ENCODE peak calls at places on chromosomes 2 and 18, in four cellular contexts. One of them, this sample, is unnamed.

GRCh38 chr2:172461591-172462392 is 34.4 kb downstream of the ITGA6 start:
- DNase-seq in IMR-90: peak
- DNase-seq in H9: peak
- DNase-seq in mesendoderm: peak
- DNase-seq in this sample: peak

GRCh38 chr2:186544255-186544675 is 45.6 kb upstream of the ITGAV start:
- DNase-seq in IMR-90: peak
- DNase-seq in H9: no peak
- DNase-seq in mesendoderm: peak
- DNase-seq in this sample: no peak

GRCh38 chr2:8248623-8248957 is 433.3 kb upstream of the ID2 start:
- DNase-seq in IMR-90: peak
- DNase-seq in H9: no peak
- DNase-seq in mesendoderm: no peak
- DNase-seq in this sample: no peak

GRCh38 chr18:26981373-26982082 is 116.0 kb upstream of the AQP4 start:
- DNase-seq in IMR-90: no peak
- DNase-seq in H9: no peak
- DNase-seq in mesendoderm: no peak
- DNase-seq in this sample: no peak

GRCh38 chr18:22282311-22283235 is 113.2 kb downstream of the GATA6 start:
- DNase-seq in IMR-90: peak
- DNase-seq in H9: peak
- DNase-seq in mesendoderm: peak
- DNase-seq in this sample: no peak

GRCh38 chr2:39466311-39466710 is 29.2 kb upstream of the MAP4K3 start:
- DNase-seq in IMR-90: no peak
- DNase-seq in H9: no peak
- DNase-seq in mesendoderm: no peak
- DNase-seq in this sample: no peak

GRCh38 chr2:183089192-183089851 is 10.8 kb downstream of the DUSP19 start:
- DNase-seq in IMR-90: no peak
- DNase-seq in H9: no peak
- DNase-seq in mesendoderm: no peak
- DNase-seq in this sample: no peak

GRCh38 chr2:95109260-95109659 is 12.3 kb downstream of the MRPS5 start:
- DNase-seq in IMR-90: no peak
- DNase-seq in H9: no peak
- DNase-seq in mesendoderm: no peak
- DNase-seq in this sample: no peak

GRCh38 chr2:65654496-65654895 is 222.1 kb upstream of the SPRED2 start:
- DNase-seq in IMR-90: no peak
- DNase-seq in H9: no peak
- DNase-seq in mesendoderm: no peak
- DNase-seq in this sample: no peak

GRCh38 chr2:100240386-100240785 is 81.9 kb downstream of the LONRF2 start:
- DNase-seq in IMR-90: no peak
- DNase-seq in H9: no peak
- DNase-seq in mesendoderm: no peak
- DNase-seq in this sample: no peak

GRCh38 chr2:152525277-152525838 is 190.4 kb downstream of the FMNL2 start:
- DNase-seq in IMR-90: peak
- DNase-seq in H9: no peak
- DNase-seq in mesendoderm: no peak
- DNase-seq in this sample: no peak

GRCh38 chr2:215015421-215015820 is 123.0 kb downstream of the ABCA12 start:
- DNase-seq in IMR-90: no peak
- DNase-seq in H9: no peak
- DNase-seq in mesendoderm: no peak
- DNase-seq in this sample: no peak

GRCh38 chr18:45253973-45254372 is 361.3 kb upstream of the SLC14A2 start:
- DNase-seq in IMR-90: no peak
- DNase-seq in H9: no peak
- DNase-seq in mesendoderm: no peak
- DNase-seq in this sample: no peak

GRCh38 chr18:55402731-55403405 is 185.1 kb downstream of the TCF4 start:
- DNase-seq in IMR-90: no peak
- DNase-seq in H9: no peak
- DNase-seq in mesendoderm: no peak
- DNase-seq in this sample: no peak

GRCh38 chr2:69945900-69946299 is 15.5 kb downstream of the ASPRV1 start:
- DNase-seq in IMR-90: no peak
- DNase-seq in H9: no peak
- DNase-seq in mesendoderm: no peak
- DNase-seq in this sample: no peak

GRCh38 chr2:63701406-63701805 is 112.6 kb downstream of the MDH1 start:
- DNase-seq in IMR-90: no peak
- DNase-seq in H9: no peak
- DNase-seq in mesendoderm: no peak
- DNase-seq in this sample: no peak
- H3K56ac ChIP-seq in IMR-90: no peak
- H3K56ac ChIP-seq in H9: no peak
- H3K56ac ChIP-seq in mesendoderm: no peak
- H3K56ac ChIP-seq in this sample: no peak

DNA sequence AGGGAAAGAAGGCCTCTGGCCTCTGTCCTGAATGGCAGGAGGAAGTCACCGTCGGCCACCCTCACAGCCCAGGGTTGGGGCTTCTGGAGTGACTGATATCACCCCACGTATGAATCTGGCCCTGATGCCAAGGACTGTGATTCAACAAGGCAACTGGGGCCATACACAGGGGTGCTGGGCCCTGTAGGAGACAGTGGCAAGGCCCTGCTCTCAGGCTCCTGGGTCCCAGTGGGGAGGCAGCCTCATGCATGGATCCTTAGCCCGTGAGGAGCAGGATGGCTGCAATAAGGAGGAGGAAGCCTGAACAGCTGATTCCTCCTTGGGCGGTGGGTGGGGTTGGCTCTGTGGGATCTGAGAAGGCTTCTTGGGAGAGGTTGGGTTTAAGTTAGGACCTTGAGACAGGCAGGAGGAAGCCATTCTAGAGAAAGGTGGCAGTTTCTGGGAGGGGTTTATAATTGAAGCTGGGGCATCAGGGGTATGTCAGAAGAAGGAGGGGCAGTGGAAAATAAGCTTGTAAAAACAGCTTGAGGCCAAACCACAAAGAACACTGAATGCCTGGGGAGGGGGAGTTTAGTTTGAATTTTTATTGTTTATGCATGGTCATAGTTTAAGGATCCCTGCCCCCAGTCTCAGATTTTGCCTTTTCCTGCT is 42.8 kb upstream of the LAPTM4A start:
- DNase-seq in IMR-90: no peak
- DNase-seq in H9: no peak
- DNase-seq in mesendoderm: no peak
- DNase-seq in this sample: no peak
- H3K56ac ChIP-seq in IMR-90: peak
- H3K56ac ChIP-seq in H9: no peak
- H3K56ac ChIP-seq in mesendoderm: peak
- H3K56ac ChIP-seq in this sample: no peak

DNA sequence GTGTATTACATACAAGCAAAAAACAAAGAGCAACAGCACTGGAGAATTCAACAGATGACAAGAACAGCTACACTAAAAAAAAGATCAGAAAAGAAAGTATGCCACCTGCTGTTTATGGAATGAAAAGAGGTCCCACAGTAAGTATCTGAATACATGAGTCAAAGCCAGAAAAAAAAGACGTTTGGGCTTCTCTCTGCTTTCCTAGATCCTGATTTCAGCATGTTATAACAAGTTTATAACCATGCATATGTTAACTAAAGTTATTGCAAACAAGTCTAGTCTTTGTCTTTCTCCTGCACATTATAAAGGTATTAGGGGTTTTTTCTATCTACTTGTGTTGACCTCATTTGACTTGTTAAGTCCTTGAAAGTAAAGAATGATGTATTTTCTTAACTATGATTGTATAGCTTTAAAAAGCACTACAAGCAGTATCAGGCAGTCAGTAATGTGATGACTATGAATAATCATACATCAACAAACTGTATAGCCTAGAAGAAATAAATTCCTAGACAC is 108.5 kb upstream of the COL5A2 start:
- DNase-seq in IMR-90: peak
- DNase-seq in H9: no peak
- DNase-seq in mesendoderm: peak
- DNase-seq in this sample: no peak
- H3K56ac ChIP-seq in IMR-90: peak
- H3K56ac ChIP-seq in H9: no peak
- H3K56ac ChIP-seq in mesendoderm: no peak
- H3K56ac ChIP-seq in this sample: no peak

DNA sequence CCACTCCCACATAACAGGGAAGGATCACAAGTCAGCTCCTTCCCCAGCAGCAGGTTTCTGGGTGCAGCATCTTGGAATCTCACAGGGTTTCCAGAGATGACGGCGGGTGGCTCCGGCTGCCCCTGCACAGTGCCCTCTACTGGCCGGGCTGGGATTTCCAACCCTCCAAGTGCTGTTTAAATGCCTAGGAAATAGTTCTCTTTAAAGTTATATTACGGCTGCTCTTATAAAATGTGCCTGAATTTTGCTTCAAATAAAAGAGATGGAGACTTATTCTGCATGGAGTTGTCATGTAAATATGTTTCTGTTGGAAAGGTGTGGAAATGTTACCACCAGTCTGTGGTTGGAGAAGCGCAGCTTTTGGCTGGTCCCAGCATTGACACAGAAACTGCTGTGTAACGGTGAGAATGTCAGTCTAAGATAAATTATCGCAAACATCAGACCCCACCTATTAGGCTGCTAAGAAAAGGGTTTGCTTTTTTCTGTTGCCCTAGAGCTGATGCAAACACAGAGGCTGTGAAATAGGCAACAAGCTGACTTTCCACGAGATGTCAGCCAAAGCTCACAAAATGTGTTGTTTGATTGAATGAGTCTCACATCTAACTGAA is 3.3 kb upstream of the HJURP start:
- DNase-seq in IMR-90: no peak
- DNase-seq in H9: peak
- DNase-seq in mesendoderm: peak
- DNase-seq in this sample: peak
- H3K56ac ChIP-seq in IMR-90: no peak
- H3K56ac ChIP-seq in H9: no peak
- H3K56ac ChIP-seq in mesendoderm: no peak
- H3K56ac ChIP-seq in this sample: no peak

GRCh38 chr2:209685340-209685739 is 86.3 kb upstream of the UNC80 start:
- DNase-seq in IMR-90: no peak
- DNase-seq in H9: no peak
- DNase-seq in mesendoderm: no peak
- DNase-seq in this sample: no peak

GRCh38 chr2:209685963-209686362 is 85.7 kb upstream of the UNC80 start:
- DNase-seq in IMR-90: no peak
- DNase-seq in H9: no peak
- DNase-seq in mesendoderm: no peak
- DNase-seq in this sample: no peak

GRCh38 chr2:209682646-209683045 is 89.0 kb upstream of the UNC80 start:
- DNase-seq in IMR-90: no peak
- DNase-seq in H9: no peak
- DNase-seq in mesendoderm: no peak
- DNase-seq in this sample: no peak

GRCh38 chr2:209680596-209680995 is 91.0 kb upstream of the UNC80 start:
- DNase-seq in IMR-90: no peak
- DNase-seq in H9: no peak
- DNase-seq in mesendoderm: no peak
- DNase-seq in this sample: no peak

DNA sequence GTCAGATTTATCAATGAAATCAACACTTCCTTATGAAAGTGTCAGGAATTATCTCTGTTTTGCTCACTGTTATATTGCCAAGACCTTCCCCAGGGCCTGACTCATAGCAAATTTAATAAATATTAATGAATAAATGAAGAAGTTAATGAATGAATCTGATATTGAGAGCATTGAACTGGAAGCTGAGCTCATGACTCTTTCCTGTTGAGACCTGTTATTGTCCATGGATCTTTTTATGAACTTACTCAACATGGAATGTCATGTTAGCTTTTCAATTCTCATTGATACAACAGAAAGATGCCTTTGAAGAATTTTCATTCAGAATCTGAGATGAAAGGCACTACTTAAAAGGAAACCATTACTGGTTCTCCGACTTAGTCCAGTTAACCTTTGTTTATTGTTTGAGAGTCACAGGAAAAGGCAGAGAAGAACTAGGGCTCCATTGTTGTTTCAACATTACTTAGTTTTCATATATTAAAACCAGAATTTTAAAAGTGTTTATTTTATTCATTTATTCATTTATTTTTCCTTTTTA is 90.4 kb upstream of the UNC80 start:
- DNase-seq in IMR-90: no peak
- DNase-seq in H9: no peak
- DNase-seq in mesendoderm: no peak
- DNase-seq in this sample: no peak
- H3K56ac ChIP-seq in IMR-90: no peak
- H3K56ac ChIP-seq in H9: no peak
- H3K56ac ChIP-seq in mesendoderm: no peak
- H3K56ac ChIP-seq in this sample: no peak

GRCh38 chr2:201964631-201965206 is 68.9 kb upstream of the FZD7 start:
- DNase-seq in IMR-90: no peak
- DNase-seq in H9: no peak
- DNase-seq in mesendoderm: no peak
- DNase-seq in this sample: no peak

GRCh38 chr2:201968045-201968444 is 65.6 kb upstream of the FZD7 start:
- DNase-seq in IMR-90: no peak
- DNase-seq in H9: no peak
- DNase-seq in mesendoderm: no peak
- DNase-seq in this sample: no peak

GRCh38 chr2:201966691-201967388 is 66.8 kb upstream of the FZD7 start:
- DNase-seq in IMR-90: no peak
- DNase-seq in H9: no peak
- DNase-seq in mesendoderm: no peak
- DNase-seq in this sample: no peak

GRCh38 chr2:201964011-201964410 is 69.6 kb upstream of the FZD7 start:
- DNase-seq in IMR-90: no peak
- DNase-seq in H9: no peak
- DNase-seq in mesendoderm: no peak
- DNase-seq in this sample: no peak

GRCh38 chr2:201965550-201965949 is 68.1 kb upstream of the FZD7 start:
- DNase-seq in IMR-90: no peak
- DNase-seq in H9: no peak
- DNase-seq in mesendoderm: no peak
- DNase-seq in this sample: no peak
- H3K56ac ChIP-seq in IMR-90: no peak
- H3K56ac ChIP-seq in H9: no peak
- H3K56ac ChIP-seq in mesendoderm: no peak
- H3K56ac ChIP-seq in this sample: no peak

DNA sequence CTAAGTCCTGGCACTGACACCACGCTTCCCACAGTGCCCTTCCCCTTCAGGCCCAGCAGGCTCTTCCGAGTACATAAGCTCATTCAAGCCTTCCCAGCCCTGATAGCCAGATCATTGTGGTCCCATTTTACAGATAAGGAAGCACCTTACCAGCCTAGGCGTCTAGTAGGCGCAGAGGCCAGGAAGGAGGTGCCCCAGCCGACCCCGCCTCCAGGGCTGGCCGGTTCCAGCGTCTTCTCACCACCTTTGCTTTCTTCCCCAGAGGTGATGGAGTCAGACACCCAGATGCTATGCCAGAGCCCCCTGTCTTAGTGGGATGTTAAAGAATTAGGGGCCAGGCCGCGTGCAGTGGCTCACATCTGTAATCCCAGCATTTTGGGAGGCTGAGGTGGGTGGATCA is 28.9 kb upstream of the EFHD1 start:
- DNase-seq in IMR-90: no peak
- DNase-seq in H9: no peak
- DNase-seq in mesendoderm: no peak
- DNase-seq in this sample: no peak
- H3K56ac ChIP-seq in IMR-90: no peak
- H3K56ac ChIP-seq in H9: no peak
- H3K56ac ChIP-seq in mesendoderm: no peak
- H3K56ac ChIP-seq in this sample: no peak

This sample was measured in H1.